ENCODE peak calls at places on chromosomes 12 and 14, in seven cellular contexts. O is NCI-H1417, S is NCI-H1694, G is ELF-1, E is SHP77, I is GM06990, D is RPMI7951. N is an unnamed sample.

GRCh38 chr14:100616854-100617714 is 29.9 kb upstream of the BEGAIN start:
- DNase-seq in G (no peak), D (no peak), E (no peak), S (no peak), I (no peak), O (no peak), N (no peak)

GRCh38 chr12:3218150-3218845 is 141.1 kb downstream of the TSPAN9 start:
- DNase-seq in G (no peak), I (no peak), E (no peak), S (peak), D (peak), O (peak), N (peak)

GRCh38 chr12:53224268-53224896 is 7.6 kb downstream of the RARG start:
- DNase-seq in I (no peak), O (peak), S (peak), E (no peak), G (peak), D (no peak), N (no peak)

GRCh38 chr14:78007160-78007559 is 163.0 kb upstream of the NRXN3 start:
- DNase-seq in S (no peak), E (no peak), O (no peak), G (no peak), D (no peak), I (peak), N (no peak)

GRCh38 chr12:131621701-131622421 is 89.0 kb upstream of the SFSWAP start:
- DNase-seq in I (no peak), D (peak), O (no peak), G (peak), E (no peak), S (no peak), N (no peak)

GRCh38 chr14:75697371-75697770 is 36.3 kb downstream of the TTLL5 start:
- DNase-seq in I (no peak), G (no peak), O (no peak), S (no peak), D (no peak), E (no peak), N (no peak)

GRCh38 chr14:64717870-64718269 is 13.6 kb downstream of the PLEKHG3 start:
- DNase-seq in S (no peak), D (peak), E (peak), O (no peak), I (no peak), G (no peak), N (peak)

GRCh38 chr14:35229495-35230089 is 62.6 kb upstream of the PSMA6 start:
- DNase-seq in G (no peak), E (peak), D (peak), S (peak), I (peak), O (peak), N (peak)

GRCh38 chr12:52023182-52023975 is 16.6 kb downstream of the TAMALIN start:
- DNase-seq in D (peak), S (peak), O (peak), E (peak), G (peak), I (peak), N (peak)

GRCh38 chr12:34604631-34605509 is 582.6 kb downstream of the ALG10 start:
- DNase-seq in E (no peak), O (no peak), S (no peak), G (no peak), I (no peak), D (no peak), N (no peak)

GRCh38 chr14:104346112-104346462 is 207.7 kb downstream of the KIF26A start:
- DNase-seq in G (peak), I (no peak), O (no peak), D (no peak), E (no peak), S (no peak), N (no peak)

GRCh38 chr12:66107451-66107915 is 23.1 kb downstream of the LLPH start:
- DNase-seq in S (peak), D (peak), O (peak), G (peak), E (peak), I (peak), N (peak)

N was measured in M059J.